ENCODE peak calls at places on chromosomes 13 and 19, in nine cellular contexts. W, T, A, Y, O, P, V, B and U are unnamed samples.

GRCh38 chr13:27130223-27131015 is 41.2 kb downstream of the USP12 start:
- DNase-seq in B (no peak), W (no peak), A (no peak), V (no peak), P (no peak), T (peak), Y (no peak), O (no peak), U (no peak)

GRCh38 chr19:5827891-5828660 is 11.4 kb downstream of the FUT6 start:
- DNase-seq in Y (peak), A (peak), P (peak), B (peak), O (peak), W (peak), T (no peak), V (no peak), U (peak)

GRCh38 chr19:2477141-2477710 is 1.3 kb downstream of the GADD45B start:
- DNase-seq in W (no peak), P (no peak), A (peak), T (peak), V (no peak), B (no peak), O (peak), Y (no peak), U (no peak)

GRCh38 chr19:10270616-10271394 is at the start of gene ICAM1:
- DNase-seq in Y (no peak), T (peak), P (peak), B (peak), W (no peak), A (peak), O (peak), V (no peak), U (peak)

GRCh38 chr13:21218351-21219043 is 42.0 kb downstream of the MRPL57 start:
- DNase-seq in B (no peak), O (no peak), W (no peak), T (peak), P (no peak), Y (no peak), A (no peak), V (no peak), U (no peak)

GRCh38 chr19:29810504-29810871 is 1.3 kb upstream of the CCNE1 start:
- DNase-seq in P (peak), W (no peak), O (no peak), V (peak), T (peak), B (peak), Y (no peak), A (no peak), U (no peak)

GRCh38 chr13:81773263-81773662 is 1432.3 kb upstream of the SPRY2 start:
- DNase-seq in P (no peak), B (no peak), W (no peak), T (no peak), Y (no peak), V (no peak), O (no peak), A (no peak), U (no peak)

GRCh38 chr13:29884671-29885424 is 34.4 kb upstream of the UBL3 start:
- DNase-seq in T (peak), W (no peak), A (no peak), B (no peak), Y (no peak), V (no peak), O (no peak), P (no peak), U (no peak)

GRCh38 chr13:91747164-91747563 is 348.7 kb downstream of the GPC5 start:
- DNase-seq in P (no peak), Y (no peak), W (no peak), A (no peak), O (no peak), B (no peak), T (no peak), V (no peak), U (no peak)

GRCh38 chr13:75705395-75705794 is 69.3 kb downstream of the LMO7 start:
- DNase-seq in W (no peak), B (no peak), P (no peak), O (no peak), T (peak), Y (no peak), A (no peak), V (peak), U (no peak)

GRCh38 chr19:30029721-30030510 is 87.9 kb downstream of the URI1 start:
- DNase-seq in B (no peak), W (no peak), O (no peak), A (no peak), V (peak), Y (no peak), T (peak), P (peak), U (peak)

GRCh38 chr13:99371956-99372355 is 64.8 kb upstream of the GPR183 start:
- DNase-seq in A (peak), Y (no peak), V (no peak), O (no peak), P (no peak), T (no peak), W (no peak), B (no peak), U (no peak)